ENCODE peak calls at places on chromosomes 7 and 10, in six cellular contexts. W is psoas muscle, E is transverse colon, I is cardiac muscle cell, S is H1, Q is left ventricle myocardium inferior. X is an unnamed sample.

GRCh38 chr7:83072576-83073517 is 89.8 kb downstream of the PCLO start:
- DNase-seq in W (no peak), E (no peak), I (peak; percentile 12), S (no peak), Q (no peak), X (no peak)

GRCh38 chr10:105023223-105023622 is 382.1 kb downstream of the SORCS3 start:
- DNase-seq in W (no peak), E (no peak), I (no peak), S (no peak), Q (no peak), X (no peak)

GRCh38 chr7:134785842-134786241 is 6.4 kb downstream of the CALD1 start:
- DNase-seq in W (no peak), E (no peak), I (no peak), S (no peak), Q (no peak), X (no peak)

GRCh38 chr7:129721139-129721538 is 109.6 kb downstream of the NRF1 start:
- DNase-seq in W (no peak), E (no peak), I (no peak), S (no peak), Q (no peak), X (no peak)

GRCh38 chr7:47887016-47887640 is 61.1 kb downstream of the PKD1L1 start:
- DNase-seq in W (no peak), E (no peak), I (no peak), S (peak; percentile 14), Q (no peak), X (no peak)

GRCh38 chr7:155052982-155053381 is 17.1 kb upstream of the HTR5A start:
- DNase-seq in W (no peak), E (no peak), I (no peak), S (no peak), Q (no peak), X (no peak)

GRCh38 chr7:90337106-90337505 is 9.4 kb upstream of the GTPBP10 start:
- DNase-seq in W (no peak), E (no peak), I (no peak), S (no peak), Q (no peak), X (no peak)

GRCh38 chr7:30276203-30276900 is 8.0 kb upstream of the ZNRF2 start:
- DNase-seq in W (no peak), E (peak; percentile 57), I (peak; percentile 67), S (peak; percentile 63), Q (no peak), X (peak; percentile 41)

GRCh38 chr7:152858761-152859160 is 99.2 kb downstream of the ACTR3B start:
- DNase-seq in W (no peak), E (no peak), I (no peak), S (peak; percentile 22), Q (no peak), X (no peak)

GRCh38 chr10:48289652-48290238 is 15.2 kb upstream of the FRMPD2 start:
- DNase-seq in W (no peak), E (peak; percentile 52), I (peak; percentile 85), S (peak; percentile 88), Q (peak; percentile 46), X (no peak)

GRCh38 chr7:124124201-124124600 is 91.3 kb upstream of the TMEM229A start:
- DNase-seq in W (no peak), E (no peak), I (no peak), S (no peak), Q (no peak), X (no peak)

GRCh38 chr10:25072786-25073185 is 56.4 kb downstream of the THNSL1 start:
- DNase-seq in W (no peak), E (no peak), I (no peak), S (no peak), Q (no peak), X (no peak)

DNA sequence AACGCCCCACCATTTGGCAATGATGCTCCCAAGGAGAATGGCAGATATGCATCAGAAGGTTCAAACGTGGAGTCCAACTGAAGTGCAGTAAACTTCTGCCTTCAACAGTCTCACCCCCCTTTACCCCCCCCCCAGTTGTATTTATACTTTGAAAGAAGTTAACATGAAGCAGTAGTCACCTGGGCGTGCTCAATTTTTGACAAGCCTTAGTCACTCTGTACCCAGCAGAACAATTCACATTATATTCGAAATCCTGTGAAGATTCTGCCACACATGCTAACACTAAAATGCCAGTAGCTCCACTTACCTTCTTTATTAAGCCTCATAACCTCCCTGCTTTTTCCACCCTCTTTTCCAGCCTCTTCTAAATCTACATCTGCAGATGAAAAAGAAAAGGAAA is 894 bp downstream of the ATXN7L1 start:
- DNase-seq in W (no peak), E (no peak), I (no peak), S (no peak), Q (no peak), X (no peak)
- H3K4me3 ChIP-seq in W (peak overlapping the region; percentile 84), E (peak overlapping the region; percentile 77), I (peak overlapping the region; percentile 71), S (peak overlapping the region; percentile 93), Q (peak overlapping the region; percentile 90), X (peak overlapping the region; percentile 74)

GRCh38 chr7:78095549-78095948 is 297.0 kb downstream of the PHTF2 start:
- DNase-seq in W (no peak), E (no peak), I (no peak), S (no peak), Q (no peak), X (no peak)
- TF ChIP-seq CTCF in W (no peak), E (no peak), I (peak; percentile 32), S (no peak), Q (no peak), X (no peak)

GRCh38 chr10:29732918-29733317 is 98.1 kb upstream of the SVIL start:
- DNase-seq in W (no peak), E (no peak), I (no peak), S (no peak), Q (no peak), X (no peak)
- H3K4me3 ChIP-seq in W (peak overlapping the region; percentile 94), E (peak overlapping the region; percentile 96), I (no peak overlapping the region), S (no peak overlapping the region), Q (no peak overlapping the region), X (no peak overlapping the region)

GRCh38 chr7:44922351-44922694 is 37.0 kb upstream of the PURB start:
- DNase-seq in W (no peak), E (no peak), I (no peak), S (no peak), Q (no peak), X (no peak)
- TF ChIP-seq CTCF in W (no peak), E (no peak), I (no peak), S (no peak), Q (peak; percentile 17), X (no peak)

GRCh38 chr10:126350216-126350992 is 37.9 kb downstream of the ADAM12 start:
- DNase-seq in W (no peak), E (no peak), I (peak; percentile 39), S (no peak), Q (no peak), X (no peak)
- H3K4me3 ChIP-seq in W (no peak overlapping the region), E (no peak overlapping the region), I (no peak overlapping the region), S (no peak overlapping the region), Q (no peak overlapping the region), X (no peak overlapping the region)

GRCh38 chr10:49408437-49409306 is 12.8 kb upstream of the DRGX start:
- DNase-seq in W (no peak), E (no peak), I (peak; percentile 11), S (peak; percentile 62), Q (no peak), X (no peak)
- TF ChIP-seq CTCF in W (no peak), E (no peak), I (peak; percentile 30), S (peak; percentile 80), Q (peak; percentile 14), X (no peak)

DNA sequence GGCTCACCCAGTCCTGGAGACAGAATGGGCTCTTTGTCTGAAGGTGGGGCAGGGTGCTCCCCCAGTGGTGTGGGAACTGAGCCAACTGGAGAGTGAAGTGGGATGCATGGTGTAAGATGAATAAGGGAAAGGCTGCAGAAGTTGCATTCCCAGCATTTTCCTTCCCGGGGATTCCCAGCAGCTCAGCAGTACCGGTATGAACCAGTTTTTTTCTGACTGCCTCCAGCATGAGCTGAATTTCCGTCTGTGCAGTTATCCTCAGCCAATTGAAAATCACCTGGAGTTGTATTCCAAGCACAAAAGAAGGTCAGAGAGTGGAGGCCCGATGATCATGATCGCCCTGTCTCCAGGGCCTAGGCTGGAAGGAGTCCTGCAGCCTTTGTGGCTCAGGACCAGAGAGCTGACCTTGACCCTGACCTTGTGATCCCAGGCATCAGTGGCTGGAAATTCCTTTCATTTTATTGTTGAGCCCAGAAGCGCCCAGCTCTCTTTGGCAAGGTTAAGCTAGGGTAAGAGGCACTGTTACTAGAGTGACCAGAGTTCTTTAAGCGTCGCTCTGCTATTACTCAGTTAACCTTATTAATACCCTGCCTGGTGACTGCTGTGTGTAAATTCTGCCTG is 33.4 kb downstream of the OGDH start:
- DNase-seq in W (no peak), E (no peak), I (peak; percentile 77), S (no peak), Q (peak; percentile 36), X (peak; percentile 59)
- H3K4me3 ChIP-seq in W (no peak overlapping the region), E (no peak overlapping the region), I (no peak overlapping the region), S (no peak overlapping the region), Q (no peak overlapping the region), X (no peak overlapping the region)

DNA sequence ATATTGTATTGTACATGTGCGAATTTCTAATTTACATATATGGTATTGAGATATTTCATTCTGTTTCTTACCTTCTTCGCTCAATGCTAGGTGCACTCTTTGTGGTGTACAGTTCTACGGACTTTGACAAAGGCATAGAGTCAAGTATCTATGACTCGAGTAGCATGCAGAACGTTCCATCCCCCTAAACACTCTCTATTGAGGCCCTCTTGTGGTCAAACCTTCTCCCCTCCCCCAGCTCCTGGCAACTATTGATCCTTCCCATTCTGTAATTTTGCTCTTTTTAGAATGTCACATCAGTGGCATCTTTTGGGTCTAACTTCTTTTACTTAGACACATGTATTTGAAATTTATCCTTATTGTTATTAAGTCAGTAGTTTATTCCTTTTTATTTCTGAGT is 30.7 kb upstream of the GDF10 start:
- DNase-seq in W (no peak), E (no peak), I (peak; percentile 43), S (no peak), Q (no peak), X (no peak)
- TF ChIP-seq CTCF in W (peak; percentile 25), E (no peak), I (peak; percentile 36), S (peak; percentile 17), Q (peak; percentile 25), X (no peak)

DNA sequence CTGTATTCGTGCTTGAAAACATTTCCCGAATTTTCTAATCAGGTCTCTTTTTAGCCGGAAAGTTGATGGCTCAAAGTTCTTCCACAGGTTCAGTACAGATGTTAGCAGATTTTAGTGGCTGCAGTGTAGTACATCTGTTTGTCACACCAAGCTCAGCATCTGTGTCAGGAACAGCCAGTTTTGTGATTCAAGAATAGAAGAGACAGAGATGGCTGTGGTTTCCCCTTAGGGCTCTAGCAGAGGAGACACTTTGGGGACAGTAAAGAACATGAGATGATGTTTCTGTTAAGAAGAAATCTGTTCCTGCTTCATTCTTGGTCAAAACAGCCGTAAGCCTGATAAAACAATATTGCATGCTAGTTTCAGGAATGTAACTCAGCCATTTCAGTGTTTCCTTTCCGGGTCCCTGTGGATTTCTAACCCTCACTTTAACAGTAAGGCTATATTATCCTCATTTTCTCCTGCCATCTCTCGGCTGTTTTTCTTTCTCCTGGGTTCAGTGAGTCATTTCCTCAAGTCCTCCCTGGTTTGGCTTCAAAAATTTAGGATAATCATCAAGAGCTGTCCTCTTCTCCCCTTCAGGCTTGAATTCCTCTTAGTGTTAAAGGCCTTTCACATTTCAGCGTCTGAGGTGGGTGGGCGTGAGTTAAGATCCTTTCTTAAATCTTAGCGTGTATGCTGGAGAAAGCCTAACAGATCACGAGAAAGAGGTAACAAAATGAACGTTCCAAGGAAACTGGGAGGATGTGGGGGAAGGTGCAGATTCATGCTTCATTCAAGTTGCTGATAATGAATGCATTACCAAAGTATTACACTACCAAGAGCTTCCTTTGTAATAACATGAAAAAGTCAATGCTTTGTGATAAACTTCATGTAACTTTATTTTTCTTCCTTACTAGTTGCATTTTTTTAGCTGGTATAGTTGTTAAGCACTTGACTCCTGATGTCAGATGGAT is 37.1 kb upstream of the BICC1 start:
- DNase-seq in W (no peak), E (no peak), I (no peak), S (no peak), Q (no peak), X (no peak)
- H3K4me3 ChIP-seq in W (peak overlapping the region; percentile 25), E (no peak overlapping the region), I (no peak overlapping the region), S (no peak overlapping the region), Q (peak overlapping the region; percentile 42), X (no peak overlapping the region)